ENCODE peak calls at places on chromosomes 6 and 20, in seven cellular contexts. F is activated naive CD4-positive, alpha-beta T cell treated with anti-CD3 and anti-CD28 coated beads, Interleukin-2, amount 50 U/mL, for 16 hours; V is posterior cingulate gyrus; X is globus pallidus; E is Kasumi-1; G is smooth muscle cell of the brain vasculature; S is NCI-H2171 treated with DMSO at 0.1 percent for 48 hours. Z is an unnamed sample.

GRCh38 chr6:46370622-46371021 is 120.6 kb downstream of the RCAN2 start:
- DNase-seq in F (no peak), V (no peak), X (no peak), E (no peak), G (no peak), S (no peak), Z (no peak)

GRCh38 chr20:63500151-63500901 is 1.4 kb upstream of the EEF1A2 start:
- DNase-seq in F (no peak), V (no peak), X (no peak), E (no peak), G (no peak), S (peak), Z (no peak)

GRCh38 chr6:108793449-108794134 is 54.6 kb upstream of the ARMC2 start:
- DNase-seq in F (no peak), V (no peak), X (no peak), E (no peak), G (no peak), S (no peak), Z (no peak)

GRCh38 chr6:56520218-56520617 is 122.5 kb downstream of the DST start:
- DNase-seq in F (no peak), V (no peak), X (no peak), E (no peak), G (no peak), S (no peak), Z (no peak)

GRCh38 chr6:125251516-125252229 is 50.1 kb downstream of the HDDC2 start:
- DNase-seq in F (no peak), V (no peak), X (no peak), E (no peak), G (no peak), S (no peak), Z (no peak)

GRCh38 chr20:10060223-10060622 is 25.4 kb downstream of the ANKEF1 start:
- DNase-seq in F (no peak), V (no peak), X (no peak), E (no peak), G (no peak), S (peak), Z (no peak)

GRCh38 chr20:18971121-18971520 is 157.5 kb downstream of the SCP2D1 start:
- DNase-seq in F (no peak), V (no peak), X (no peak), E (no peak), G (no peak), S (no peak), Z (no peak)

GRCh38 chr6:155259202-155259601 is 4.6 kb upstream of the CLDN20 start:
- DNase-seq in F (no peak), V (no peak), X (peak), E (no peak), G (no peak), S (no peak), Z (no peak)

GRCh38 chr20:62774762-62775161 is 21.5 kb upstream of the MRGBP start:
- DNase-seq in F (no peak), V (no peak), X (no peak), E (no peak), G (no peak), S (peak), Z (peak)

GRCh38 chr20:38863024-38863851 is 57.7 kb downstream of the PPP1R16B start:
- DNase-seq in F (peak), V (no peak), X (no peak), E (peak), G (no peak), S (no peak), Z (peak)

GRCh38 chr6:110398778-110399177 is 16.6 kb downstream of the DDO start:
- DNase-seq in F (no peak), V (no peak), X (no peak), E (no peak), G (no peak), S (no peak), Z (no peak)

GRCh38 chr6:124002377-124003081 is 198.9 kb downstream of the NKAIN2 start:
- DNase-seq in F (no peak), V (peak), X (peak), E (no peak), G (no peak), S (no peak), Z (no peak)

GRCh38 chr6:157912326-157912725 is 69.3 kb upstream of the SYNJ2 start:
- DNase-seq in F (no peak), V (no peak), X (peak), E (no peak), G (peak), S (peak), Z (no peak)

GRCh38 chr6:82988904-82989303 is 76.7 kb downstream of the UBE3D start:
- DNase-seq in F (no peak), V (no peak), X (no peak), E (no peak), G (no peak), S (no peak), Z (peak)